ENCODE peak calls at places on chromosomes 6 and 20, in six cellular contexts. U, I, V, N, H and Y are unnamed samples.
A peak's percentile ranks its signal among the peaks of the same experiment; 100 is the strongest.

GRCh38 chr6:75843401-75843800 is 94.4 kb downstream of the MYO6 start:
- DNase-seq in V (no peak), I (no peak), N (no peak), H (no peak), U (no peak), Y (no peak)

GRCh38 chr6:167296902-167297301 is 5.8 kb downstream of the UNC93A start:
- DNase-seq in I (no peak), N (no peak), H (no peak), V (no peak), U (no peak), Y (no peak)

GRCh38 chr6:113860165-113860955 is 3.2 kb downstream of the MARCKS start:
- DNase-seq in V (peak; percentile 65), I (no peak), U (no peak), H (peak; percentile 65), N (no peak), Y (no peak)

GRCh38 chr6:65638047-65638831 is 68.8 kb downstream of the EYS start:
- DNase-seq in H (peak; percentile 23), N (no peak), I (peak; percentile 4), V (peak; percentile 71), U (no peak), Y (no peak)

GRCh38 chr6:81075974-81076373 is 676.5 kb downstream of the TENT5A start:
- DNase-seq in I (no peak), N (no peak), U (peak; percentile 21), V (peak; percentile 76), H (peak; percentile 20), Y (no peak)

GRCh38 chr6:137736048-137736846 is 130.8 kb upstream of the TNFAIP3 start:
- DNase-seq in I (no peak), H (no peak), N (no peak), U (no peak), V (no peak), Y (no peak)

GRCh38 chr6:120077489-120077888 is 727.9 kb upstream of the MAN1A1 start:
- DNase-seq in N (no peak), V (peak; percentile 68), I (peak; percentile 1), H (no peak), U (peak; percentile 23), Y (no peak)

GRCh38 chr20:53622247-53623114 is 28.8 kb upstream of the ZNF217 start:
- DNase-seq in N (no peak), V (peak; percentile 17), H (no peak), I (peak; percentile 64), U (no peak), Y (no peak)

GRCh38 chr20:39029324-39029820 is 67.2 kb downstream of the DHX35 start:
- DNase-seq in H (no peak), V (no peak), U (no peak), I (no peak), N (no peak), Y (no peak)

GRCh38 chr6:13924146-13924948 is 405 bp upstream of the RNF182 start:
- DNase-seq in V (peak; percentile 81), U (no peak), N (no peak), I (peak; percentile 78), H (peak; percentile 94), Y (no peak)

GRCh38 chr6:54132587-54132986 is 21.3 kb downstream of the MLIP start:
- DNase-seq in N (no peak), I (no peak), H (no peak), U (no peak), V (no peak), Y (no peak)

GRCh38 chr20:25277051-25277801 is 29.3 kb downstream of the PYGB start:
- DNase-seq in U (no peak), V (no peak), N (no peak), I (no peak), H (no peak), Y (no peak)

GRCh38 chr6:96499781-96500180 is 21.8 kb upstream of the UFL1 start:
- DNase-seq in V (peak; percentile 2), N (no peak), H (no peak), I (no peak), U (no peak), Y (no peak)

GRCh38 chr6:20698675-20699074 is 164.4 kb downstream of the CDKAL1 start:
- DNase-seq in U (no peak), I (no peak), V (no peak), H (no peak), N (no peak), Y (no peak)

GRCh38 chr20:51695574-51696303 is 72.5 kb downstream of the ATP9A start:
- DNase-seq in H (peak; percentile 81), N (no peak), I (no peak), V (no peak), U (no peak), Y (peak; percentile 44)

GRCh38 chr6:70549327-70549726 is 17.4 kb upstream of the SDHAF4 start:
- DNase-seq in U (no peak), H (no peak), V (no peak), I (no peak), N (no peak), Y (no peak)

GRCh38 chr20:20710847-20711315 is 1.6 kb downstream of the RALGAPA2 start:
- DNase-seq in N (no peak), U (no peak), I (peak; percentile 23), V (no peak), H (no peak), Y (peak; percentile 66)
- TF ChIP-seq REST in N (no peak), U (no peak), I (no peak), V (no peak), H (no peak), Y (no peak)

DNA sequence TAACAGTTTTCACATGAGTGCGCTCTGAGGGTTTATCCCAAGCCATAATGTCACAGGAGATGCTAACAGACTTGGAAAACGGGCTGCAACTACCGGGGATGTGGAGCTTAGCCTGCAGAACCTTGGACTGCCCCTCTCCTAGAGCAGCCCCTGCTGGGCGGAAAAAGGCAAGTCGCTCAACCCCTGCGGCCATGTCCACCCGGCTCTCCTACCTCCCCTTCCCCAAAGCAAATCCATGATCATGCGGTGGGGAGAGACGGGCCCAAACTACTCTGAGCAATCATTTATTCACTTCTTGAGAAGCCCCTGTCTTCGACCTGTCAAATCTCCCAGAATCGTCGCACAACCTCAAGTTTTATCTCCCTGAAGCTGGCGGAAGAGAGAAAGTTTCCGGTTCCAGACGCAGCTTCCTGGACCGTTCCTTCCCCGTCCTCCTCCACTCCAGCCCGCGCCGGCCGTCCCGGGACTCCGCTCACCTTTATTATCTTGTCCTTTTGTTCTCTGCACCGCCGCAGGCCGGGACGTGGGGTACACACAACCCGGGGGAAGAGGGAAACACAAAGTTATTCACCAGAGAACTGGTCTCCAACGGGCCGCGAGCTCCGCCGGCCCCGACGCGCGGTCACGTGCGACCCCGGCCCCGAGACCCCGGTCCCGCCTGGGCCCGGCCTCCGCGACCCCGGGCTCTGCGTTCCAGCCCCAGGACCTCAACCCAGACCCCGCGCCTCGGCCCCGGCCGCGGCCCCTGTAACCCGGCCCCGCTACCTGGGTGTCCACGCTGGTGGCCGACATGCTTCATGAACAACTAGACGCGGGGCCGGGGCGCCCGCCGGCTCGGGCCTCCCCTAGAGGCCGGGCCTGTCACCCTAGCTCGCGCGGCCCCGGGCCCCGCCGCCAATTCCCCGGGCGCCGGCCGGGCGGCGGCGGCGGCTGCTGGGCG is 560 bp downstream of the YTHDF1 start:
- DNase-seq in V (peak; percentile 78), U (no peak), I (peak; percentile 68), N (no peak), H (peak; percentile 81), Y (peak; percentile 27)
- H3K27ac ChIP-seq in V (peak overlapping the region; percentile 37), U (peak overlapping the region; percentile 87), I (peak overlapping the region; percentile 82), N (peak overlapping the region; percentile 86), H (peak overlapping the region; percentile 42), Y (peak overlapping the region; percentile 80)

GRCh38 chr6:141877275-141877983 is 255.3 kb upstream of the GJE1 start:
- DNase-seq in N (no peak), H (no peak), U (no peak), V (no peak), I (no peak), Y (no peak)

GRCh38 chr6:141878686-141879085 is 254.0 kb upstream of the GJE1 start:
- DNase-seq in U (no peak), H (no peak), I (no peak), N (peak; percentile 4), V (no peak), Y (no peak)

GRCh38 chr6:141874930-141875602 is 257.7 kb upstream of the GJE1 start:
- DNase-seq in V (no peak), I (no peak), U (no peak), N (peak; percentile 18), H (no peak), Y (peak; percentile 90)
- TF ChIP-seq REST in V (no peak), I (no peak), U (no peak), N (no peak), H (no peak), Y (no peak)

GRCh38 chr20:4876301-4876700 is 125.0 kb downstream of the SLC23A2 start:
- DNase-seq in N (no peak), U (no peak), V (no peak), I (no peak), H (no peak), Y (no peak)
- H3K27ac ChIP-seq in N (no peak overlapping the region), U (no peak overlapping the region), V (no peak overlapping the region), I (no peak overlapping the region), H (no peak overlapping the region), Y (no peak overlapping the region)

GRCh38 chr20:3900187-3900604 is 11.0 kb downstream of the PANK2 start:
- DNase-seq in I (no peak), V (peak; percentile 13), U (no peak), H (no peak), N (no peak), Y (no peak)
- TF ChIP-seq REST in I (no peak), V (no peak), U (no peak), H (no peak), N (no peak), Y (no peak)

GRCh38 chr6:11731423-11731822 is 47.2 kb downstream of the ADTRP start:
- DNase-seq in U (no peak), H (no peak), N (no peak), I (no peak), V (no peak), Y (no peak)

GRCh38 chr6:11730645-11731044 is 48.0 kb downstream of the ADTRP start:
- DNase-seq in N (no peak), I (no peak), V (no peak), H (no peak), U (no peak), Y (peak; percentile 56)

GRCh38 chr6:11734861-11735652 is 43.5 kb downstream of the ADTRP start:
- DNase-seq in U (no peak), I (no peak), H (no peak), N (no peak), V (no peak), Y (peak; percentile 36)

GRCh38 chr6:11729083-11729482 is 49.5 kb downstream of the ADTRP start:
- DNase-seq in U (no peak), N (no peak), V (no peak), I (no peak), H (no peak), Y (no peak)

DNA sequence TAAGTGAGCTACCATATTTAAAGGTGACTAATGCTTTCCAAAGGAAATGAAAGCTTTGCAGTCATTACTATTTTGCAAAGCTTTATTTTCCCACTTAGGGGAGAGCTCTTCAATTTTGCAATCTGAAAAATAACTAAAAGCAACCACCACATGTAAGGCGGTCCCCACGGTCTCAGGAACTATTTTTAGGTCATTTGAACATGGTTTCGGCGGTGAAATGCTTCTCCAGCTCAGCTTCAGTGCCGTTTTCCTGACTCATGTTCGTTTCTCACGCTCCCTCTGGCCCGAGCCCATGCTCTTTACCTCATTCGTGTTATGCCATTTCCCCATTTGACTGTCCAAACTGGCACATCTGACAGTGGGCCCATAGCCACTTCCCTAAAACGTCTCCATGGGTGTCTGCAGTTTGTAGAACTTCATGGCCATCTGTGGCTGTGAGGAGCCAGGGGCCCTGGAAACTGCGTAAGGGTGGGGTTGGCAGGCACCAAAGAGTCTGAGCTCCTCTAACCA is 46.5 kb downstream of the ADTRP start:
- DNase-seq in U (no peak), V (no peak), H (no peak), N (no peak), I (no peak), Y (peak; percentile 71)
- H3K27ac ChIP-seq in U (no peak overlapping the region), V (no peak overlapping the region), H (no peak overlapping the region), N (no peak overlapping the region), I (no peak overlapping the region), Y (peak overlapping the region; percentile 81)